ENCODE peak calls at places on chromosome 2, in ten cellular contexts. F is activated CD8-positive, alpha-beta memory T cell treated with anti-CD3 and anti-CD28 coated beads for 48 hours; R is HepG2; B is upper lobe of right lung; X is mesendoderm; K is activated T-cell treated with anti-CD3 and anti-CD28 coated beads for 1 hour; Y is cerebellar nuclear complex; L is left lung; I is activated CD4-positive, CD25-positive, alpha-beta regulatory T cell treated with anti-CD3 and anti-CD28 coated beads, Interleukin-2, amount 50 U/mL, for 72 hours; H is posterior cingulate gyrus. A is an unnamed sample.

GRCh38 chr2:109306190-109306589 is 177.2 kb downstream of the SH3RF3 start:
- DNase-seq in X (no peak), H (no peak), L (no peak), B (no peak), Y (no peak), R (no peak), K (no peak), F (no peak), I (no peak), A (no peak)

GRCh38 chr2:26068602-26069298 is 34.9 kb downstream of the RAB10 start:
- DNase-seq in I (no peak), F (no peak), K (peak), X (peak), B (no peak), Y (no peak), L (no peak), H (no peak), R (peak), A (peak)

GRCh38 chr2:74461187-74462053 is 3.2 kb downstream of the WBP1 start:
- DNase-seq in L (no peak), H (no peak), B (no peak), R (peak), F (no peak), K (no peak), Y (no peak), X (peak), I (no peak), A (no peak)

GRCh38 chr2:218478544-218478943 is 59.6 kb downstream of the VIL1 start:
- DNase-seq in L (no peak), Y (no peak), B (no peak), K (no peak), H (no peak), R (no peak), F (no peak), X (no peak), I (no peak), A (no peak)

GRCh38 chr2:36134281-36134680 is 221.3 kb upstream of the CRIM1 start:
- DNase-seq in I (no peak), H (no peak), Y (no peak), L (no peak), X (no peak), B (no peak), F (no peak), K (no peak), R (no peak), A (no peak)

GRCh38 chr2:134491796-134492441 is 226.9 kb downstream of the TMEM163 start:
- DNase-seq in L (no peak), B (no peak), H (no peak), I (no peak), X (peak), K (no peak), R (peak), F (no peak), Y (no peak), A (no peak)

GRCh38 chr2:109126501-109126860 is 2.5 kb upstream of the SH3RF3 start:
- DNase-seq in I (no peak), R (no peak), B (no peak), K (no peak), F (no peak), H (no peak), Y (no peak), X (peak), L (no peak), A (peak)

GRCh38 chr2:235810297-235810696 is 316.5 kb downstream of the AGAP1 start:
- DNase-seq in R (no peak), Y (no peak), K (no peak), L (no peak), F (no peak), I (no peak), H (no peak), B (no peak), X (peak), A (no peak)

GRCh38 chr2:61255580-61256437 is 93.8 kb downstream of the C2orf74 start:
- DNase-seq in X (no peak), K (no peak), F (no peak), H (no peak), I (no peak), R (peak), L (no peak), Y (no peak), B (no peak), A (peak)

GRCh38 chr2:237290249-237290648 is 123.7 kb downstream of the COL6A3 start:
- DNase-seq in I (no peak), B (peak), H (no peak), R (no peak), L (peak), K (no peak), Y (no peak), F (no peak), X (no peak), A (no peak)

GRCh38 chr2:144516981-144517824 is 2.7 kb downstream of the ZEB2 start:
- DNase-seq in F (no peak), X (peak), Y (no peak), L (peak), H (peak), B (peak), I (no peak), K (no peak), R (no peak), A (peak)

GRCh38 chr2:74707837-74708236 is 53.8 kb downstream of the SEMA4F start:
- DNase-seq in R (no peak), X (no peak), I (no peak), F (no peak), K (no peak), Y (no peak), B (no peak), H (no peak), L (no peak), A (no peak)

GRCh38 chr2:65396348-65397026 is 35.9 kb downstream of the SPRED2 start:
- DNase-seq in X (no peak), H (no peak), R (peak), Y (no peak), F (no peak), L (no peak), I (no peak), K (no peak), B (no peak), A (no peak)

GRCh38 chr2:106745468-106745867 is 140.5 kb downstream of the ST6GAL2 start:
- DNase-seq in R (no peak), H (no peak), K (no peak), L (no peak), F (no peak), X (no peak), Y (peak), B (no peak), I (no peak), A (no peak)

GRCh38 chr2:80519699-80520291 is 215.2 kb upstream of the LRRTM1 start:
- DNase-seq in B (no peak), F (no peak), I (no peak), H (no peak), R (no peak), L (no peak), X (peak), Y (no peak), K (no peak), A (no peak)